ENCODE peak calls at places on chromosomes 11 and 22, in seven cellular contexts. J is heart right ventricle, X is PC-3, Y is fibroblast of lung, R is ovary, M is A549, P is PC-9. A is an unnamed sample.

GRCh38 chr11:10622957-10623787 is 54.7 kb upstream of the LYVE1 start:
- DNase-seq in J (peak; percentile 32), M (no peak), P (no peak), Y (no peak), X (peak; percentile 37), R (no peak), A (peak; percentile 54)

GRCh38 chr22:20881231-20881630 is 22.4 kb downstream of the SNAP29 start:
- DNase-seq in X (peak; percentile 26), M (no peak), J (no peak), Y (no peak), P (peak; percentile 59), R (no peak), A (no peak)

GRCh38 chr11:45264839-45265515 is 21.2 kb downstream of the SYT13 start:
- DNase-seq in J (no peak), P (no peak), Y (peak; percentile 76), M (peak; percentile 88), X (peak; percentile 82), R (no peak), A (no peak)

GRCh38 chr22:41092847-41093371 is 517 bp downstream of the EP300 start:
- DNase-seq in M (peak; percentile 29), X (peak; percentile 22), J (no peak), Y (peak; percentile 43), P (peak; percentile 19), R (peak; percentile 42), A (peak; percentile 55)

GRCh38 chr22:36541831-36542391 is 12.9 kb upstream of the EIF3D start:
- DNase-seq in M (peak; percentile 69), X (peak; percentile 94), J (no peak), R (no peak), Y (peak; percentile 70), P (peak; percentile 82), A (peak; percentile 77)

GRCh38 chr11:47327949-47328348 is 24.6 kb downstream of the MYBPC3 start:
- DNase-seq in P (no peak), R (no peak), X (no peak), M (no peak), J (no peak), Y (no peak), A (no peak)

GRCh38 chr22:31020334-31020733 is 51.3 kb downstream of the TUG1 start:
- DNase-seq in Y (no peak), M (no peak), R (no peak), X (no peak), P (no peak), J (no peak), A (no peak)

GRCh38 chr11:104618949-104619348 is 279.3 kb downstream of the CASP12 start:
- DNase-seq in M (no peak), X (no peak), J (no peak), P (no peak), Y (no peak), R (no peak), A (no peak)

GRCh38 chr11:71336176-71336995 is 84.0 kb upstream of the SHANK2 start:
- DNase-seq in M (peak; percentile 10), J (no peak), P (no peak), R (no peak), Y (no peak), X (no peak), A (no peak)

DNA sequence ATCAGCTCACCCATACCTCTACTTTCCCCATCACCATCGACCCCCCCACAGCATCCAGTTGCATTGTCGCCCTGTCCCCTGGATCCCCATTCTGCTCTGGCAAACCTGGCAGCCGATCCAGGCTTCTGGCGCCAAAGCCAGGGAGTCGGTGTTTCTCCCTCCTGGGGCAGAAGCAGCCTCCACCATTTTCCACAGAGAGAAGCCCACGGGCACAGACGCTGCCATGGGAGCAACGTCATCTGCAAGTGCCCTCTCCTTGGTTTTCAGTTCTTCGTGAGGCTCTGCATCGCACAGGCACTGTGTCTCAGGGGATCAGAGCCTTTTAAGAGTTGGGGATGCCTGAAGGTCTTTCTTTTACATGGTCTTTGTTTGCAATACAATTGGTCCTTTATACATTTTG is 2.3 kb downstream of the YPEL4 start:
- DNase-seq in P (no peak), M (no peak), J (no peak), X (no peak), Y (no peak), R (peak; percentile 43), A (no peak)
- H3K4me3 ChIP-seq in P (no peak overlapping the region), M (no peak overlapping the region), J (no peak overlapping the region), X (no peak overlapping the region), Y (peak overlapping the region; percentile 27), R (no peak overlapping the region), A (no peak overlapping the region)

DNA sequence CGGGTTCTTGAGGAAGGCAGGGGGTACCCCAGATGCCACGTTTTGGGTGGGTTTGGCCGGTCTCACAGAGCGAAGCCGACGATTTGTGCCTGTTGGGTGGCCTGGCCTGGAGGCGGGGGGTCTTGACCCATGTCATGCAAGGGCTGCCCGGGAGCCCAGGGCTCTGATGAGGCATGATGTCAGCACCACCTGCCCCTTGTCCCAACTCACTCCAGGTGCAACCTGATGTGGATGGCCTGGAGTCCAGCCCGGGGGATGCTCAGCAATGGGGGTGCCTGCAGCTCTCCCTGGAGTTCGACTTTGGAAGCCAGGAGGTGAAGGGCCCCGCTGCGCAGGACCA is 851 bp downstream of the SYT8 start:
- DNase-seq in J (no peak), M (no peak), P (no peak), R (no peak), Y (no peak), X (no peak), A (peak; percentile 7)
- H3K4me1 ChIP-seq in J (peaks cover 7% of the 10 kb centered on the region), M (peaks cover 38% of the 10 kb centered on the region), P (peaks cover 43% of the 10 kb centered on the region), R (peaks cover 1% of the 10 kb centered on the region), Y (no peaks in the 10 kb centered on the region), X (peaks cover 31% of the 10 kb centered on the region), A (peaks cover 14% of the 10 kb centered on the region)

GRCh38 chr11:123308077-123308476 is 113.0 kb upstream of the CLMP start:
- DNase-seq in M (no peak), R (no peak), P (no peak), J (peak; percentile 13), X (no peak), Y (peak; percentile 68), A (peak; percentile 50)
- H3K27ac ChIP-seq in M (no peak overlapping the region), R (no peak overlapping the region), P (no peak overlapping the region), J (peak overlapping the region; percentile 66), X (no peak overlapping the region), Y (no peak overlapping the region), A (no peak overlapping the region)

GRCh38 chr22:39897841-39898240 is 3.0 kb upstream of the GRAP2 start:
- DNase-seq in J (no peak), P (no peak), Y (no peak), X (no peak), R (no peak), M (no peak), A (no peak)

GRCh38 chr22:39901519-39902146 is 749 bp downstream of the GRAP2 start:
- DNase-seq in Y (no peak), M (no peak), X (no peak), J (no peak), R (no peak), P (no peak), A (no peak)

GRCh38 chr22:39898997-39899396 is 1.9 kb upstream of the GRAP2 start:
- DNase-seq in J (no peak), X (no peak), R (no peak), M (no peak), P (no peak), Y (no peak), A (no peak)

GRCh38 chr22:39896313-39896996 is 2.9 kb upstream of the ENTHD1 start:
- DNase-seq in Y (no peak), M (no peak), J (no peak), R (no peak), X (no peak), P (no peak), A (no peak)

DNA sequence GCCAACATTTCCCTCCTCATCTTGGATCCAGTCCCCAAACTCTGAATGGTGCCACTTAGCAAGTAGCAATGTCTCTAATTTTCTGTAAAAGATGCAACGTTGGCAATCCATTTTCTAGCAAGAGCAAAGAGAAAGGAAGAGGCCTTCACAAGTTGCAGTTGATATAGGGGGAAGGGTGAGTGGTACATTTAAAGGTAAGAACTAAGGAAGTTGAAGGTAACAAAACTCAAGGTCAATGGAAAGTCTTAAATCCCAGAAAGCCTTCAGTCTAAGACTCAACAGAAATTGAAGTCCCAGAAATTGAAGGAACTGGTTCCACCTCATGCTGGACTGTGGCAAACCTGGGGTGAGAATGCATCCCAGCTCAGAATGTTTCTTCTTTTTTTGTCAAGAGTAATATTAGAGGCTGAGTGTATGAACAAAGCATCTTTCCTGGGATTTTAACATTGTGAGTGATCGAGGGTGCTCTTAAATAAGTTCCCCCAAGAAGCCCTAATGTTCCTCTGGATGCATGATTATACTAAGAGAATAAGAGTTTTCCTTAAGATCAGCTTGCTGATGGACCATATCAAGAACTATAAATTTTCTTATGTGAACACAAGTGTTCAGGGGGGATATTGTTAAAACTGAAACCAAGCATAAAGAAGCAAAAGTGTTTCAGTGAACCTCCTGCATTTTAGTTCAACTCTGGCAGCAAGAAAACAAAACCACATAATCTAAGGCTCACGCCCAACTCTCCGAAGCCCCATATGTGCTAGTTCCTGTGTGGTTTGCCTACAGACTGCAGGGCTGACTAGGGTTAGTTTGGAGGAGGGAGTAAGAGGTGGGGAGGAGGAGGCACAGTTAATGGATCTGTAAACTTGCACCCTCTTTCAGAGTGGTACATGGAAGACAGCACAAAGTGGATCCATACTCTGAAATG is at the start of gene GRAP2:
- DNase-seq in R (no peak), M (no peak), P (no peak), X (no peak), Y (no peak), J (no peak), A (no peak)
- H3K4me3 ChIP-seq in R (no peak within 1 kb of the TSS), M (no peak within 1 kb of the TSS), P (no peak within 1 kb of the TSS), X (no peak within 1 kb of the TSS), Y (no peak within 1 kb of the TSS), J (no peak within 1 kb of the TSS), A (no peak within 1 kb of the TSS)

GRCh38 chr22:38295863-38296262 is 21.4 kb downstream of the CSNK1E start:
- DNase-seq in X (no peak), J (no peak), P (peak; percentile 69), M (no peak), Y (no peak), R (no peak), A (no peak)

GRCh38 chr22:38296372-38296771 is 20.9 kb downstream of the CSNK1E start:
- DNase-seq in Y (no peak), X (no peak), J (no peak), M (no peak), R (no peak), P (peak; percentile 70), A (peak; percentile 54)

GRCh38 chr22:38295339-38295738 is 21.9 kb downstream of the CSNK1E start:
- DNase-seq in P (no peak), X (no peak), Y (no peak), R (no peak), J (no peak), M (no peak), A (no peak)

GRCh38 chr22:38292694-38293093 is 19.9 kb upstream of the TMEM184B start:
- DNase-seq in J (no peak), M (no peak), R (no peak), X (no peak), Y (peak; percentile 61), P (no peak), A (no peak)

DNA sequence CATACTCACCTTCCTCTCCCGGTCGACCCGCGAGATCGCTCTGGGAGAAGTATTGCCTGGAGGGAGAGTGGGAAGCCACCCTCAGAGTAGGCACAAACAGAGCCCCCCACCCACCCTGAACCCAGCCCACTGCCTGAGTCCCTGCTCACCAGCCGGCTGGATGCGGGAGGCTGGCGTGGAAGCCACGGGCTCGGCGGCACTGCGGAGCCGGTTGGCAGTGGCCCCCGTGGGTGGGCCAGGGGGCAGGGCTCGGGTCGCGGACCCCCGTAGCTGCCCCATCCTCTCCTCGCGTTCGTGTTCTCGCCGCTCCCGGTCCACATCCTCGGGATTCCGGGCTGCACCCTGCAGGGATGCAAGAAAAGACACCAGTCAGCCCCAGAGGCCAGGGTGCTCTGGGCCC is 21.4 kb upstream of the TMEM184B start:
- DNase-seq in Y (no peak), J (no peak), P (no peak), M (no peak), X (no peak), R (no peak), A (no peak)
- H3K4me1 ChIP-seq in Y (peaks cover 12% of the 10 kb centered on the region), J (no peaks in the 10 kb centered on the region), P (peaks cover 85% of the 10 kb centered on the region), M (no peaks in the 10 kb centered on the region), X (peaks cover 15% of the 10 kb centered on the region), R (no peaks in the 10 kb centered on the region), A (no peaks in the 10 kb centered on the region)

A was measured in adrenal gland.